ENCODE peak calls at places on chromosomes 4 and X, in nine cellular contexts. R, T, I, G, L, H, F, D and Z are unnamed samples.

GRCh38 chrX:125998432-125998831 is 167.7 kb downstream of the DCAF12L2 start:
- DNase-seq in R (peak; percentile 3), T (no peak), I (no peak), G (peak; percentile 2), L (no peak), H (no peak), F (no peak), D (no peak), Z (peak; percentile 2)

GRCh38 chrX:150224676-150225075 is 138.4 kb upstream of the MAMLD1 start:
- DNase-seq in R (no peak), T (no peak), I (no peak), G (no peak), L (no peak), H (no peak), F (no peak), D (peak; percentile 43), Z (no peak)

GRCh38 chr4:148355442-148356123 is 86.6 kb downstream of the NR3C2 start:
- DNase-seq in R (no peak), T (no peak), I (no peak), G (no peak), L (no peak), H (no peak), F (no peak), D (no peak), Z (no peak)

GRCh38 chrX:17403231-17403691 is 28.3 kb downstream of the NHS start:
- DNase-seq in R (no peak), T (no peak), I (peak; percentile 35), G (no peak), L (peak; percentile 57), H (no peak), F (no peak), D (no peak), Z (no peak)

GRCh38 chr4:41124916-41125548 is 89.3 kb downstream of the APBB2 start:
- DNase-seq in R (no peak), T (no peak), I (peak; percentile 82), G (peak; percentile 44), L (no peak), H (peak; percentile 81), F (no peak), D (no peak), Z (peak; percentile 63)

GRCh38 chr4:187084696-187085095 is 361.0 kb upstream of the FAT1 start:
- DNase-seq in R (no peak), T (no peak), I (peak; percentile 4), G (no peak), L (no peak), H (no peak), F (no peak), D (no peak), Z (no peak)

GRCh38 chr4:164768516-164768915 is 14.6 kb downstream of the SMIM31 start:
- DNase-seq in R (no peak), T (no peak), I (no peak), G (peak; percentile 51), L (no peak), H (no peak), F (no peak), D (no peak), Z (no peak)

GRCh38 chr4:77600521-77601451 is 4.8 kb upstream of the CXCL13 start:
- DNase-seq in R (peak; percentile 22), T (peak; percentile 27), I (peak; percentile 20), G (peak; percentile 58), L (peak; percentile 45), H (peak; percentile 64), F (no peak), D (no peak), Z (peak; percentile 23)

GRCh38 chr4:48490012-48490679 is at the start of gene ZAR1:
- DNase-seq in R (no peak), T (no peak), I (no peak), G (peak; percentile 20), L (no peak), H (no peak), F (peak; percentile 45), D (no peak), Z (no peak)

GRCh38 chr4:65416875-65417274 is 253.4 kb downstream of the EPHA5 start:
- DNase-seq in R (no peak), T (no peak), I (peak; percentile 58), G (no peak), L (peak; percentile 92), H (no peak), F (no peak), D (no peak), Z (no peak)

GRCh38 chr4:174828845-174829701 is at the start of gene GLRA3:
- DNase-seq in R (peak; percentile 54), T (peak; percentile 99), I (peak; percentile 47), G (peak; percentile 25), L (peak; percentile 36), H (peak; percentile 32), F (no peak), D (no peak), Z (peak; percentile 17)

DNA sequence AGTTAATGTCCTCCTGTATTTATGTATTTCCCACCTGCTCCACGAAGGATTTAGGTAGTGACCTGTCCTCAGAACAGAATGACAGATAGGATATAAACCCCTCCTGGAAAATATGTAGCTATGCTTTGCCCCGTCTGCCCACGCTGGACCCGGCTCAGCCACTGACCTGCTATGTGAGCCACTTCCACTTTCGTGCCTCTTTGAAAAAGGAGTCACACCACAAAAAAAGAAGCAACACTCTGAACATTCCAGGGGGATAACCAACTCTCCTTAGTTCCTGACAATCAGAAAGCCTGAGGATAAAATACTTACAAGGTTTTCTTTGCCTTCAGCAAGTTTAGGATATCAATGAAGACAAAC is 11.1 kb downstream of the ACSL1 start:
- DNase-seq in R (no peak), T (no peak), I (peak; percentile 59), G (peak; percentile 47), L (no peak), H (no peak), F (no peak), D (no peak), Z (no peak)
- H3K4me3 ChIP-seq in R (peak overlapping the region; percentile 5), T (no peak overlapping the region), I (no peak overlapping the region), G (peak overlapping the region; percentile 22), L (peak overlapping the region; percentile 1), H (peak overlapping the region; percentile 29), F (peak overlapping the region; percentile 45), D (no peak overlapping the region), Z (peak overlapping the region; percentile 46)

DNA sequence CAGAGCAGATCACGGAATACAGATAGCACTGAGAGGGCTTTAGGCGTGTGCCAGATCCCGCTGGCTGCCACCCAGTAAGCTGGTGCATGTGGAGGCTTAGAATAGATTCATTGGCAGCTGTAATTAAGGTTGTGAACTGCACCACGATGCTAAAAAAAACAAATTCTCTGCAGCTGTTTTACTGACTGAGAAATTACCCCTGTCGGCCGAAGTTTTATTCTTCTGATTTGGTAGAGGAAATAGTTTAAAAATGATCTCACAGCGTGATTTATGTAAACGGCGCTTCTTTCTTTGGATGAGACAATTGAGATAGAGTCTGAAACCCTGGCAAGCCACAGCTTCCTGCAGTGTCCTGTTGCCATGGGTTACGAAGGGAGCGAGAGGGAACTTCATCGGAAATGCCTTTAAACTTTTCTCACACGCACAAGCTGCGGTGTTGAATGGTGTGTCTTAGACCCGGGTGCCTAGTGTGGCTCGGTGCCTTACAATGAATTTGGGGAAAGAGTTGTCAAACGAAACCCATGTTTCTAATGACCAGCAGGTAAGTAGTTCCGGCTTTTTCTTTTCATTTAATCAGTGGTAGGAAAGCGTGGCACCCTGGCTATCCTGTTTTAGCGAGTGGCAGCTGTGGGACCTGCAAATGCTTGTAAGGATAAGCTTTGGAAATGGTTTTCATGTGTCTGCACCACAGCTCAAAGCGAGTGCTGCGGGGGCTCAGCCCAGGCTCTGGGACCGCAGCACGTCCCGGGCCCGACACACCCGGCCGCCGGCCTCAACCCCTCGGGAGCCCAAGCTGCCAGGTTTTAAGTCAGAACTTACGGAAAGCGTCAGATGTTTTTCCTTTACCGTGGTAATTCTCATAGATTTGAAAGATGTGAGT is 71.7 kb upstream of the HGFAC start:
- DNase-seq in R (peak; percentile 95), T (no peak), I (peak; percentile 92), G (peak; percentile 96), L (no peak), H (peak; percentile 49), F (peak; percentile 87), D (no peak), Z (peak; percentile 53)
- H3K4me3 ChIP-seq in R (peak overlapping the region; percentile 35), T (no peak overlapping the region), I (peak overlapping the region; percentile 38), G (peak overlapping the region; percentile 69), L (peak overlapping the region; percentile 8), H (no peak overlapping the region), F (peak overlapping the region; percentile 37), D (no peak overlapping the region), Z (no peak overlapping the region)

GRCh38 chr4:3443750-3444309 is 2.1 kb downstream of the HGFAC start:
- DNase-seq in R (no peak), T (no peak), I (no peak), G (no peak), L (no peak), H (no peak), F (peak; percentile 48), D (no peak), Z (no peak)

GRCh38 chr4:3442959-3443749 is 1.4 kb downstream of the HGFAC start:
- DNase-seq in R (no peak), T (peak; percentile 50), I (no peak), G (peak; percentile 67), L (peak; percentile 52), H (no peak), F (peak; percentile 77), D (no peak), Z (peak; percentile 32)

GRCh38 chr4:3440979-3441500 is 728 bp upstream of the HGFAC start:
- DNase-seq in R (no peak), T (no peak), I (peak; percentile 14), G (peak; percentile 82), L (no peak), H (peak; percentile 47), F (peak; percentile 46), D (no peak), Z (peak; percentile 17)

GRCh38 chr4:3441501-3442459 is at the start of gene HGFAC:
- DNase-seq in R (no peak), T (no peak), I (no peak), G (peak; percentile 27), L (no peak), H (no peak), F (peak; percentile 44), D (no peak), Z (no peak)

GRCh38 chr4:3442460-3442958 is 741 bp downstream of the HGFAC start:
- DNase-seq in R (no peak), T (no peak), I (no peak), G (no peak), L (no peak), H (no peak), F (no peak), D (no peak), Z (no peak)
- H3K4me3 ChIP-seq in R (no peak overlapping the region), T (no peak overlapping the region), I (no peak overlapping the region), G (no peak overlapping the region), L (no peak overlapping the region), H (no peak overlapping the region), F (no peak overlapping the region), D (no peak overlapping the region), Z (no peak overlapping the region)

DNA sequence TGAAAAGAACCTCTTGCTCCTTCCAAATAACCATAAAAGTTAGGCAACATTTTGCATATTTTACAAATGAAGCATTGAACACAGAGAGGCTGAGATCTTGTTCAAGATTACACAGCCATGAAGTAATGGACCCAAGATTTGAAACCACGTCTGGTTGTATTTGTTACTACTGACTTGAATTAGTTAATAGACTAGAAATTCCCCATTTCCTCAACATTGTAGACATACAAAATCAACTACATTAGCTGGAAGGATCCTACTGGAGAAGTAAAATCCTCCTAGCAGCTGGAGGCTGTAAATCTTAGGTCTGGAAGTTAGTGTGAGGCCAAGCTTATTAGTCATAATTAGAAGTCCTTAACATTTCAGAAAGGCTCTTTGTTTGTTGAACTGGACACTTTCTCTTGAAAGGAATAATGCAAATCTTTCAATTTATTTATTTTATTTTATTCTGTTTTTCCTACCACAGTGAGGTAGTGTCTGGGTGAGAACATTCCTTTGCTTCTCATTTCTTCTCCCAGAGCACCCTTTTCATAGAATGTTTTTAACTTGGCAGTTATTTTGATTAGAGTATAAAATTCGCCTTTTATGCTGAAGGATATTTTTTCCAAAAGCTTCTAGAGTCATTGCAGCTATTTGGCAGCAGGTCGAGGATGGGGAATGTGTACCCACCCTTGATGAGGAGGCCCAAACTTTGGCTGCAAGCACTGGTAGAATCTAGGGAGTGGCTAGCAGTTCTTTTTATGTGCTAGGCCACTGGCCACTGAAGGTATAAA is 62.0 kb upstream of the CLNK start:
- DNase-seq in R (no peak), T (no peak), I (peak; percentile 89), G (peak; percentile 39), L (no peak), H (no peak), F (no peak), D (no peak), Z (peak; percentile 14)
- H3K4me3 ChIP-seq in R (no peak overlapping the region), T (no peak overlapping the region), I (no peak overlapping the region), G (no peak overlapping the region), L (no peak overlapping the region), H (no peak overlapping the region), F (no peak overlapping the region), D (no peak overlapping the region), Z (no peak overlapping the region)